ENCODE peak calls at places on chromosome 3, in six cellular contexts. Z is A549, C is endothelial cell of umbilical vein, J is K562, P is WTC11, B is H1. W is an unnamed sample.

GRCh38 chr3:160450846-160451245 is 1.3 kb upstream of the TRIM59 start:
- DNase-seq in J (peak; percentile 28), P (no peak), B (no peak), Z (no peak), C (no peak), W (no peak)

GRCh38 chr3:61663728-61664492 is 102.5 kb downstream of the PTPRG start:
- DNase-seq in C (no peak), B (peak; percentile 47), J (no peak), P (peak; percentile 31), Z (peak; percentile 21), W (no peak)

GRCh38 chr3:51949121-51949520 is 6.1 kb upstream of the GPR62 start:
- DNase-seq in C (no peak), P (no peak), J (no peak), Z (no peak), B (no peak), W (no peak)

GRCh38 chr3:125443923-125444322 is 68.8 kb upstream of the ZNF148 start:
- DNase-seq in J (no peak), P (no peak), Z (no peak), C (no peak), B (no peak), W (no peak)

GRCh38 chr3:190870125-190870524 is 7.6 kb upstream of the GMNC start:
- DNase-seq in J (no peak), C (no peak), B (no peak), Z (no peak), P (no peak), W (no peak)

GRCh38 chr3:56837196-56837955 is 35.6 kb upstream of the ARHGEF3 start:
- DNase-seq in J (no peak), Z (no peak), B (no peak), C (no peak), P (no peak), W (no peak)

GRCh38 chr3:195319060-195319459 is 48.1 kb upstream of the XXYLT1 start:
- DNase-seq in C (no peak), Z (no peak), J (peak; percentile 11), B (no peak), P (no peak), W (no peak)

GRCh38 chr3:87575538-87575937 is 299.2 kb upstream of the POU1F1 start:
- DNase-seq in J (no peak), C (no peak), B (no peak), P (no peak), Z (no peak), W (no peak)

GRCh38 chr3:148718982-148719862 is 21.5 kb downstream of the AGTR1 start:
- DNase-seq in Z (no peak), J (no peak), C (no peak), B (no peak), P (peak; percentile 16), W (no peak)

GRCh38 chr3:187630421-187630820 is 39.8 kb downstream of the SST start:
- DNase-seq in P (no peak), J (no peak), B (no peak), Z (no peak), C (no peak), W (no peak)

GRCh38 chr3:72665701-72666443 is 182.4 kb downstream of the SHQ1 start:
- DNase-seq in C (peak; percentile 50), Z (peak; percentile 47), J (peak; percentile 60), P (peak; percentile 65), B (peak; percentile 87), W (no peak)

GRCh38 chr3:48561045-48561736 is 2.4 kb downstream of the UCN2 start:
- DNase-seq in P (peak; percentile 81), J (peak; percentile 80), C (peak; percentile 26), B (peak; percentile 86), Z (no peak), W (peak; percentile 71)

GRCh38 chr3:128369881-128370642 is 96.6 kb downstream of the DNAJB8 start:
- DNase-seq in Z (no peak), C (no peak), J (no peak), B (no peak), P (no peak), W (no peak)

GRCh38 chr3:182241777-182242556 is 530.2 kb downstream of the SOX2 start:
- DNase-seq in Z (no peak), J (peak; percentile 8), P (no peak), C (peak; percentile 3), B (no peak), W (peak; percentile 9)

GRCh38 chr3:61236556-61236955 is 14.7 kb downstream of the FHIT start:
- DNase-seq in P (no peak), Z (no peak), B (no peak), J (peak; percentile 40), C (no peak), W (no peak)

GRCh38 chr3:129665024-129665768 is 58.7 kb upstream of the PLXND1 start:
- DNase-seq in P (no peak), J (no peak), B (no peak), Z (no peak), C (no peak), W (peak; percentile 53)

GRCh38 chr3:34008191-34008590 is 209.8 kb downstream of the PDCD6IP start:
- DNase-seq in C (no peak), Z (no peak), J (peak; percentile 11), P (no peak), B (no peak), W (no peak)

GRCh38 chr3:4531478-4532025 is 38.4 kb downstream of the ITPR1 start:
- DNase-seq in P (no peak), Z (no peak), C (no peak), B (no peak), J (peak; percentile 93), W (no peak)

GRCh38 chr3:37988931-37989525 is 1.6 kb upstream of the VILL start:
- DNase-seq in Z (no peak), C (no peak), P (no peak), J (no peak), B (no peak), W (no peak)

GRCh38 chr3:154844863-154845262 is 235.3 kb upstream of the MME start:
- DNase-seq in J (no peak), P (no peak), B (no peak), C (no peak), Z (no peak), W (no peak)

GRCh38 chr3:52123106-52123708 is 31.0 kb downstream of the POC1A start:
- DNase-seq in C (peak; percentile 81), J (peak; percentile 78), B (peak; percentile 92), P (peak; percentile 84), Z (peak; percentile 77), W (peak; percentile 39)

GRCh38 chr3:58742239-58742638 is 75.7 kb upstream of the FAM3D start:
- DNase-seq in J (no peak), Z (no peak), B (no peak), P (no peak), C (no peak), W (no peak)

GRCh38 chr3:23740517-23741402 is 65.0 kb upstream of the UBE2E1 start:
- DNase-seq in P (no peak), Z (peak; percentile 72), B (no peak), J (peak; percentile 31), C (peak; percentile 93), W (no peak)

GRCh38 chr3:46915297-46915822 is 37.8 kb downstream of the PTH1R start:
- DNase-seq in B (no peak), P (no peak), Z (no peak), J (no peak), C (no peak), W (no peak)

GRCh38 chr3:52090620-52091468 is 34.5 kb upstream of the DUSP7 start:
- DNase-seq in B (no peak), C (no peak), Z (no peak), P (no peak), J (peak; percentile 13), W (no peak)

GRCh38 chr3:66253790-66254620 is 33.2 kb downstream of the SLC25A26 start:
- DNase-seq in C (peak; percentile 65), Z (no peak), B (no peak), P (no peak), J (peak; percentile 23), W (peak; percentile 23)

GRCh38 chr3:127491909-127492308 is 98.6 kb downstream of the TPRA1 start:
- DNase-seq in Z (no peak), C (no peak), J (no peak), B (no peak), P (no peak), W (no peak)

GRCh38 chr3:30751610-30752299 is 142.7 kb downstream of the GADL1 start:
- DNase-seq in Z (no peak), P (peak; percentile 54), B (peak; percentile 63), C (peak; percentile 78), J (no peak), W (peak; percentile 20)
- TF ChIP-seq JUN in Z (no peak), P (no peak), B (no peak), C (no peak), J (no peak), W (no peak)

DNA sequence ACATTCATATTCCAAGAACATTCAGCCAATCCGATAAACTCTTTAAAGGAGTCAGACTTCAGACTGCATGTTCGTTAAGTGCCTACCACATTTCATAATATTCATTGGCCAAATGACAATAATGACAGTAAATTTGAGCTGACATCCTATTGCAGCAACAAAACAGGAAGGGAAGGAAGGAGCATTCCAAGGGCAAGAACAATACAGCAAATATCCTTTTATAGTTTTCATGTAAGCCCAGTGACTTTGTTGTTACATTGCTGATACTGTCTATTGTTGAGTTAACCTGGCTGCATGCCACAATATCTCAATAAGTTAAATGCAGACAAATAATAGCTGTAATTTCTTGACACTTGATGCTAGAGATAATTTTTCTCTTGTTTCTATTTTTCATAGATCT is 16.4 kb upstream of the CBLB start:
- DNase-seq in C (peak; percentile 85), P (no peak), Z (no peak), J (no peak), B (no peak), W (no peak)
- TF ChIP-seq JUN in C (no peak), P (no peak), Z (no peak), J (no peak), B (no peak), W (no peak)

DNA sequence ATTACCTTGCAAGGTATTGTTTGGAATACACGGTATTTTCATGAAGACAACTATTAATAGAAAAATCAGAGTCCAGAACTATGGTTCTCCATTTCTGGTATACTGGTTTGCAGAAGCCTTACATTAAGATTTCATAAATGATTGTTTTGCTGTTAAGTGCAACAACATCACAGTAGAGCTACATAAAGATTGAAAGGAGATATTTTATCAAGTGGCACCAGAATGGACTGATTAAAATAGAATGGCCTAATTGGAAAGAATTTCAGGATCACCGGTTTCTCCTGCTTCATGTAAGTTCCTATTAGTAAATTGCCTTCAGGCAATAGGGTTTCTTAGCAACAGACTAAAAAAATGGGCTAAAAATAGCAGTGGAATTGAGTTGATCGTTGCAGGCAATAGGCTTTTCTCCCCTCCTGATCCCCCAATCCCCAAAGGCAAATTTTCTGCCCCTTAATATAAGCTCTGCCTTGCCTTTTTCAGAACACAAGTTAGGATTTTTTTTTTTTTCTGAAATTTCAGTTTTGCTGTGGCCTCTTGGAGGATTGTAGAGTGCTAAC is 889 bp downstream of the LNP1 start:
- DNase-seq in C (peak; percentile 50), Z (no peak), P (no peak), B (no peak), J (no peak), W (no peak)
- TF ChIP-seq JUN in C (no peak), Z (no peak), P (no peak), B (no peak), J (no peak), W (no peak)

DNA sequence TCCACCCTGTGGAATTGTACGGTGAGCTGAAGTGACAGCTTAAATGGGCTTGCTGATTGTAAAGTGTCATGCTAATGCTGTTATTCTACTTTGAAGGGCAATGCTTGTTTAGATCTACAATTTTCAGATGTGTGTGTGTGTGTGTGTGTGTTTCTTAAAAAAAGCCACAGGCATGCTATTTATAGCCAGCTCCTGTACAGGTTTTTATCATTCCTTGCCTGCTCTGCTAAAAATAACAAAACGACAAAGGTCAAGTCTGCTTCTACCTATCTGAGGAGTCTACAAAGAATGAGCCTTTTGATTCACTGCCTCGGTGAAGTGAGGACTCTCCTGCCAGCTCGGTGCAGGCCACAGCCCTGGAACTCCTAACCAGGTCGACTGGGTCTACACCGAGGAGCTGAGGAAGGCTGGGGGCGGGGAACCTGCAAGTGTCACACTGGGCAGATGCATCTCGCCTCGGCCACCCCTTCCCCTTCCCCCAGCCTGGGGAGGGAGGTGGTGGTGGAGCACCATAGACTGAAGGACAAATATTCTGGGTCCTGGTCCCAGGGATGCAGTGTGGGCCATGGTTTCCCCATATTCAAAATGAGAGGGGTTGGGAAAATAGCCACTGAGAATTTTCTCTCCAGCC is 11.6 kb upstream of the ATP2B2 start:
- DNase-seq in Z (no peak), P (no peak), J (peak; percentile 13), B (peak; percentile 28), C (no peak), W (no peak)
- TF ChIP-seq JUN in Z (no peak), P (no peak), J (no peak), B (no peak), C (no peak), W (no peak)